ENCODE peak calls at places on chromosomes 2 and 18, in nine cellular contexts. R is tibial nerve; F is astrocyte of the cerebellum; K is AG04450; H is fibroblast of mammary gland; M is WERI-Rb-1; G is CD4-positive, alpha-beta T cell; O is foreskin fibroblast; T is H9. P is an unnamed sample.

GRCh38 chr2:235026137-235026536 is 74.3 kb downstream of the SH3BP4 start:
- DNase-seq in K (peak; percentile 39), H (peak; percentile 94), T (no peak), R (no peak), F (peak; percentile 78), O (peak; percentile 86), G (no peak), M (no peak), P (no peak)

GRCh38 chr18:13452448-13452811 is 233.9 kb downstream of the LDLRAD4 start:
- DNase-seq in R (no peak), K (no peak), H (peak; percentile 28), O (peak; percentile 16), M (no peak), G (no peak), F (peak; percentile 63), T (peak; percentile 56), P (no peak)

GRCh38 chr2:7686016-7686385 is 768.8 kb downstream of the RNF144A start:
- DNase-seq in T (no peak), M (no peak), O (no peak), H (no peak), F (no peak), K (no peak), G (no peak), R (no peak), P (no peak)

GRCh38 chr2:64632855-64633819 is 20.6 kb downstream of the SERTAD2 start:
- DNase-seq in R (no peak), T (no peak), H (peak; percentile 79), G (no peak), F (peak; percentile 24), M (no peak), K (peak; percentile 56), O (peak; percentile 78), P (no peak)

GRCh38 chr2:162474006-162474405 is 130.1 kb downstream of the GCA start:
- DNase-seq in G (no peak), T (no peak), H (no peak), K (no peak), R (no peak), O (no peak), M (no peak), F (no peak), P (no peak)

GRCh38 chr2:46506131-46506706 is 26.9 kb downstream of the TMEM247 start:
- DNase-seq in O (no peak), H (no peak), M (no peak), K (no peak), R (no peak), F (no peak), G (no peak), T (no peak), P (no peak)

GRCh38 chr2:14781148-14781547 is 148.6 kb downstream of the LRATD1 start:
- DNase-seq in M (no peak), T (no peak), R (no peak), G (no peak), F (no peak), K (no peak), H (no peak), O (no peak), P (no peak)

GRCh38 chr2:191421950-191422349 is 176.7 kb downstream of the MYO1B start:
- DNase-seq in O (no peak), M (no peak), F (no peak), R (no peak), T (no peak), H (no peak), K (no peak), G (no peak), P (no peak)

GRCh38 chr2:165891345-165891744 is 62.2 kb downstream of the TTC21B start:
- DNase-seq in M (no peak), H (no peak), R (no peak), O (no peak), F (no peak), T (no peak), G (no peak), K (no peak), P (no peak)

GRCh38 chr2:240514631-240515030 is 43.2 kb downstream of the ANKMY1 start:
- DNase-seq in M (no peak), T (peak; percentile 11), F (no peak), R (no peak), K (no peak), O (no peak), H (no peak), G (no peak), P (no peak)

GRCh38 chr2:28654981-28655322 is 96.7 kb upstream of the PPP1CB start:
- DNase-seq in F (no peak), K (no peak), T (no peak), M (no peak), H (no peak), G (no peak), R (no peak), O (peak; percentile 21), P (no peak)

GRCh38 chr2:212021947-212022346 is 516.7 kb downstream of the ERBB4 start:
- DNase-seq in O (peak; percentile 68), M (no peak), T (no peak), K (peak; percentile 21), F (peak; percentile 50), G (no peak), H (peak; percentile 89), R (no peak), P (no peak)

GRCh38 chr2:30252723-30253688 is 21.7 kb downstream of the LBH start:
- DNase-seq in R (no peak), G (peak; percentile 33), H (peak; percentile 56), T (no peak), O (peak; percentile 56), K (peak; percentile 41), F (no peak), M (peak; percentile 39), P (peak; percentile 36)

GRCh38 chr18:59376351-59376935 is 17.4 kb upstream of the LMAN1 start:
- DNase-seq in K (no peak), R (no peak), H (no peak), G (no peak), T (no peak), O (no peak), F (no peak), M (peak; percentile 96), P (no peak)

GRCh38 chr18:37516361-37516853 is 49.2 kb downstream of the CELF4 start:
- DNase-seq in G (no peak), R (no peak), H (no peak), K (no peak), M (no peak), F (no peak), O (no peak), T (no peak), P (no peak)

GRCh38 chr2:96146151-96146880 is 1.1 kb upstream of the DUSP2 start:
- DNase-seq in H (no peak), F (no peak), M (no peak), T (peak; percentile 29), K (no peak), R (no peak), O (no peak), G (peak; percentile 86), P (peak; percentile 91)

GRCh38 chr18:49175476-49175875 is 224.7 kb upstream of the SMAD7 start:
- DNase-seq in G (no peak), K (no peak), O (peak; percentile 43), F (no peak), T (no peak), R (no peak), M (no peak), H (peak; percentile 44), P (no peak)

GRCh38 chr2:129318581-129319421 is 660.7 kb upstream of the RAB6C start:
- DNase-seq in H (no peak), O (no peak), M (no peak), T (peak; percentile 73), F (no peak), G (no peak), K (no peak), R (no peak), P (no peak)

GRCh38 chr2:35409762-35410161 is 945.8 kb upstream of the CRIM1 start:
- DNase-seq in M (no peak), F (no peak), T (no peak), O (no peak), K (no peak), R (no peak), G (no peak), H (no peak), P (no peak)

GRCh38 chr2:35410431-35411061 is 945.0 kb upstream of the CRIM1 start:
- DNase-seq in H (peak; percentile 35), T (peak; percentile 51), M (peak; percentile 70), F (peak; percentile 28), O (no peak), R (no peak), K (no peak), G (peak; percentile 26), P (peak; percentile 19)

GRCh38 chr2:35415282-35415681 is 940.3 kb upstream of the CRIM1 start:
- DNase-seq in G (no peak), H (no peak), F (no peak), M (no peak), R (no peak), T (no peak), K (no peak), O (no peak), P (no peak)
- TF ChIP-seq CTCF in G (no peak), H (peak; percentile 7), F (peak; percentile 32), M (peak; percentile 9), R (no peak), T (peak; percentile 65), K (peak; percentile 17), O (no peak), P (no peak)

DNA sequence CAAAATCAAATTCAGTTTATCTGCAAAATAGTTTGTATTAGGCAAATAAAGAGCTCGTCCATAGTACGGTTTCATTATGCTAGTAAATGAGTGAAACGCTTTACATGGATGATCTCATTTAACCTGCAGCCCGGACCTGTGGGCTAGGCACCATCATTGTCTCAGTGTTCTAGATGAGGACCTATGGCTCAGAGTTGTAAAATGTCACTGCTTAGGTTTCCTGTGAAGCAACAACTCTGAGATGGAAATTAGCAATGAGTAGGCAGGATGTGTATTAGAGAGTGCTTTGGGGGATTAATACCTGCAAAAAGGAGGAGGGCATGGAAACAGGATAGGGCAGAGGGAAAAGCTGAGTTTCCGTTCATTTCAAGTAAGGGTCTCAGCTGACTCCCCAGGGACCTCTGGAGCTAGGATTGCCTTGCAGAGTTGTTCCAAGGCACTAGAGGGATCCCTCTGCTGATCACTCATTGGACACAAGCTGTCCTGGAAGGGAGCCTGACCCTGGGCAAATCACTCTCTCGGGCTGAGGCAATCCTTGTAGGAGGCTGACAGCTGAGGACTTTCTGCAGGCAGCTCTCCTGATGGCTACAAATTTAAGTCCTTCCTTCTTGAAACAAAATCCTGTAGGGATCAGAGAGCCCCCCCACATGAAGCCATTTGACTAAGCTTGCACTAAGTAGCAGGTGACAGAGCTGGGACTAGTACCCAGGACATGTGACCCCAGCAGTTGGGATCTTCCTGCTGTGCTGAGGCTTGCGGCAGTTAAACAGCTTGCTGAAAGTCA is 58.8 kb upstream of the SIX2 start:
- DNase-seq in R (no peak), O (peak; percentile 52), G (no peak), F (no peak), T (peak; percentile 44), M (peak; percentile 97), H (peak; percentile 63), K (no peak), P (no peak)
- TF ChIP-seq CTCF in R (no peak), O (peak; percentile 1), G (no peak), F (no peak), T (peak; percentile 25), M (peak; percentile 63), H (peak; percentile 7), K (no peak), P (no peak)

GRCh38 chr18:28013064-28013463 is 163.9 kb downstream of the CDH2 start:
- DNase-seq in K (peak; percentile 1), O (peak; percentile 29), F (no peak), H (peak; percentile 33), R (no peak), G (no peak), T (no peak), M (no peak), P (no peak)
- TF ChIP-seq CTCF in K (peak; percentile 68), O (peak; percentile 51), F (peak; percentile 45), H (peak; percentile 67), R (peak; percentile 11), G (no peak), T (peak; percentile 58), M (no peak), P (no peak)

GRCh38 chr2:217943379-217944321 is 59.1 kb downstream of the TNS1 start:
- DNase-seq in T (peak; percentile 91), R (peak; percentile 68), G (no peak), F (no peak), K (no peak), H (peak; percentile 46), M (peak; percentile 90), O (peak; percentile 77), P (no peak)
- TF ChIP-seq CTCF in T (peak; percentile 37), R (no peak), G (no peak), F (no peak), K (peak; percentile 34), H (no peak), M (peak; percentile 69), O (peak; percentile 13), P (no peak)